ENCODE peak calls at places on chromosome X, in six cellular contexts. N, P, A, L, K and J are unnamed samples.

GRCh38 chrX:18885317-18886004 is 98.5 kb downstream of the PHKA2 start:
- DNase-seq in A (peak), P (peak), N (peak), L (no peak), K (no peak), J (no peak)

GRCh38 chrX:18985186-18985435 is 1.2 kb upstream of the PHKA2 start:
- DNase-seq in A (no peak), N (no peak), L (no peak), P (no peak), K (no peak), J (no peak)

GRCh38 chrX:143664302-143664701 is 28.4 kb upstream of the SLITRK4 start:
- DNase-seq in N (peak), L (no peak), A (peak), K (no peak), P (no peak), J (no peak)

GRCh38 chrX:17680732-17681413 is 56.4 kb upstream of the SCML1 start:
- DNase-seq in P (no peak), K (peak), N (no peak), A (no peak), L (no peak), J (no peak)

GRCh38 chrX:69156638-69157037 is 8.6 kb downstream of the PJA1 start:
- DNase-seq in N (no peak), P (no peak), K (no peak), L (no peak), A (no peak), J (no peak)

GRCh38 chrX:55908685-55909212 is 191.2 kb downstream of the RRAGB start:
- DNase-seq in P (no peak), A (peak), K (no peak), N (peak), L (no peak), J (no peak)

GRCh38 chrX:2434270-2434669 is 66.5 kb downstream of the DHRSX start:
- DNase-seq in N (no peak), L (no peak), A (no peak), K (no peak), P (no peak), J (no peak)

GRCh38 chrX:118564498-118564897 is 68.9 kb downstream of the DOCK11 start:
- DNase-seq in N (no peak), K (no peak), L (no peak), P (no peak), A (no peak), J (no peak)

GRCh38 chrX:27815209-27815608 is 7.4 kb downstream of the MAGEB10 start:
- DNase-seq in A (no peak), K (no peak), P (peak), N (peak), L (peak), J (no peak)

GRCh38 chrX:51420610-51421009 is 75.8 kb downstream of the NUDT11 start:
- DNase-seq in L (peak), K (peak), N (peak), A (peak), P (peak), J (peak)

GRCh38 chrX:39678914-39679313 is 418.8 kb downstream of the BCOR start:
- DNase-seq in N (no peak), P (no peak), L (no peak), A (no peak), K (no peak), J (no peak)

GRCh38 chrX:115650916-115651315 is 89.9 kb downstream of the PLS3 start:
- DNase-seq in A (peak), K (peak), P (peak), L (no peak), N (peak), J (no peak)
- TF ChIP-seq CTCF in A (peak), K (peak), P (peak), L (peak), N (peak), J (peak)

DNA sequence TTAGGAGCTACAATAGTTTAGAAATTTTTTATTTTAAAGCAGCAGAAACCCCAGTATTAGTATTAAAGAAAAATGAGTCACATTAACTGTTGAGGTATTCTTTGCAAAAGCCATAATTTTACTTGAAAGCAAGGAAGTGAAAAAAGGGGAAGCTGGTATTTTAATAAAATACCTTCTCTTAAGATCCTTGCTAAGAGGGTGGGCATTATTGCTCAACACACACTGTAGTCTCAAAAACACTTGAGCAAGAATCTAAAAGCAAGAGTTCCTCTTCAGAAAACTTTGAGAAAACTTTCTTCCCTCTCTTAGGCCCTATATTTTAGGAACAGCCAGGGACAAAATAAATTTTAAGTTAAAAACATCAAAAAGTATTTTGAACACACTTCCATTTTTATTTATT is 259.4 kb upstream of the DIAPH2 start:
- DNase-seq in P (no peak), N (no peak), A (no peak), K (no peak), L (no peak), J (no peak)
- H3K4me3 ChIP-seq in P (no peak), N (no peak), A (no peak), K (no peak), L (no peak), J (no peak)

GRCh38 chrX:8870411-8870810 is 69.2 kb upstream of the FAM9A start:
- DNase-seq in L (no peak), P (no peak), K (no peak), A (no peak), N (no peak), J (no peak)
- TF ChIP-seq CTCF in L (no peak), P (no peak), K (no peak), A (no peak), N (no peak), J (no peak)

GRCh38 chrX:133916984-133917722 is 68.2 kb downstream of the GPC3 start:
- DNase-seq in N (no peak), A (no peak), L (no peak), K (no peak), P (no peak), J (no peak)

GRCh38 chrX:133910539-133910938 is 74.9 kb downstream of the GPC3 start:
- DNase-seq in A (no peak), L (no peak), K (no peak), N (no peak), P (no peak), J (no peak)

GRCh38 chrX:133913009-133913408 is 72.4 kb downstream of the GPC3 start:
- DNase-seq in N (no peak), L (no peak), K (no peak), P (no peak), A (no peak), J (no peak)

GRCh38 chrX:133911816-133912495 is 73.4 kb downstream of the GPC3 start:
- DNase-seq in A (no peak), P (no peak), K (no peak), L (no peak), N (no peak), J (no peak)

GRCh38 chrX:133913658-133914388 is 71.6 kb downstream of the GPC3 start:
- DNase-seq in A (no peak), L (no peak), N (no peak), K (no peak), P (no peak), J (no peak)
- H3K4me3 ChIP-seq in A (no peak), L (no peak), N (no peak), K (no peak), P (no peak), J (no peak)

GRCh38 chrX:11553594-11553993 is 112.1 kb downstream of the ARHGAP6 start:
- DNase-seq in K (no peak), A (no peak), L (no peak), N (no peak), P (no peak), J (no peak)

GRCh38 chrX:11555759-11556158 is 110.0 kb downstream of the ARHGAP6 start:
- DNase-seq in A (no peak), K (no peak), N (no peak), L (no peak), P (no peak), J (no peak)

GRCh38 chrX:11557120-11557519 is 108.6 kb downstream of the ARHGAP6 start:
- DNase-seq in K (peak), P (peak), L (peak), A (peak), N (peak), J (no peak)

GRCh38 chrX:11562570-11562969 is 103.2 kb downstream of the ARHGAP6 start:
- DNase-seq in L (no peak), P (no peak), K (no peak), N (no peak), A (no peak), J (no peak)

GRCh38 chrX:11558972-11559371 is 106.7 kb downstream of the ARHGAP6 start:
- DNase-seq in L (no peak), N (no peak), A (peak), P (no peak), K (no peak), J (no peak)
- TF ChIP-seq CTCF in L (peak), N (peak), A (peak), P (peak), K (peak), J (peak)